ENCODE peak calls at places on chromosomes 12 and 14, in ten cellular contexts. E, H, N, M, Z, Y, T, K, S and J are unnamed samples.

GRCh38 chr12:58529897-58530296 is 390.4 kb downstream of the LRIG3 start:
- DNase-seq in E (peak), H (no peak), N (peak), M (no peak), Z (peak), Y (no peak), T (peak), K (no peak), S (no peak), J (no peak)

GRCh38 chr12:131701705-131702572 is 9.0 kb upstream of the SFSWAP start:
- DNase-seq in E (no peak), H (peak), N (no peak), M (no peak), Z (no peak), Y (no peak), T (no peak), K (no peak), S (no peak), J (no peak)

GRCh38 chr12:116188581-116188980 is 88.9 kb downstream of the MED13L start:
- DNase-seq in E (no peak), H (no peak), N (no peak), M (no peak), Z (no peak), Y (no peak), T (no peak), K (no peak), S (no peak), J (no peak)

GRCh38 chr12:110937104-110937641 is 16.8 kb upstream of the MYL2 start:
- DNase-seq in E (peak), H (peak), N (no peak), M (peak), Z (peak), Y (peak), T (no peak), K (peak), S (no peak), J (no peak)

GRCh38 chr12:98440165-98440581 is 75.2 kb upstream of the TMPO start:
- DNase-seq in E (peak), H (no peak), N (peak), M (peak), Z (peak), Y (no peak), T (peak), K (peak), S (no peak), J (no peak)

GRCh38 chr12:57085999-57086950 is 2.6 kb upstream of the NAB2 start:
- DNase-seq in E (peak), H (peak), N (no peak), M (peak), Z (peak), Y (peak), T (no peak), K (peak), S (no peak), J (no peak)

GRCh38 chr12:64780220-64780530 is 21.0 kb upstream of the GNS start:
- DNase-seq in E (no peak), H (no peak), N (no peak), M (no peak), Z (no peak), Y (no peak), T (no peak), K (no peak), S (no peak), J (no peak)

GRCh38 chr14:41280745-41281144 is 325.9 kb upstream of the LRFN5 start:
- DNase-seq in E (no peak), H (no peak), N (no peak), M (no peak), Z (no peak), Y (no peak), T (no peak), K (peak), S (no peak), J (no peak)

GRCh38 chr14:89337912-89338311 is 79.1 kb downstream of the FOXN3 start:
- DNase-seq in E (peak), H (no peak), N (no peak), M (no peak), Z (peak), Y (no peak), T (no peak), K (no peak), S (no peak), J (no peak)

GRCh38 chr14:89339579-89339978 is 77.5 kb downstream of the FOXN3 start:
- DNase-seq in E (no peak), H (no peak), N (no peak), M (no peak), Z (no peak), Y (no peak), T (no peak), K (peak), S (no peak), J (no peak)

GRCh38 chr14:89337161-89337560 is 79.9 kb downstream of the FOXN3 start:
- DNase-seq in E (no peak), H (no peak), N (no peak), M (no peak), Z (no peak), Y (no peak), T (no peak), K (no peak), S (no peak), J (no peak)

GRCh38 chr14:89339158-89339557 is 77.9 kb downstream of the FOXN3 start:
- DNase-seq in E (no peak), H (no peak), N (no peak), M (no peak), Z (no peak), Y (no peak), T (no peak), K (no peak), S (no peak), J (no peak)

GRCh38 chr14:89336338-89336737 is 80.7 kb downstream of the FOXN3 start:
- DNase-seq in E (no peak), H (no peak), N (no peak), M (no peak), Z (no peak), Y (no peak), T (no peak), K (no peak), S (peak), J (no peak)
- TF ChIP-seq CTCF in E (no peak), H (no peak), N (no peak), M (no peak), Z (no peak), Y (no peak), T (no peak), K (peak), S (peak), J (no peak)

GRCh38 chr14:76550534-76550933 is 174.6 kb downstream of the ESRRB start:
- DNase-seq in E (no peak), H (no peak), N (no peak), M (no peak), Z (no peak), Y (no peak), T (no peak), K (no peak), S (no peak), J (no peak)
- TF ChIP-seq CTCF in E (no peak), H (no peak), N (no peak), M (no peak), Z (no peak), Y (no peak), T (no peak), K (no peak), S (no peak), J (no peak)

DNA sequence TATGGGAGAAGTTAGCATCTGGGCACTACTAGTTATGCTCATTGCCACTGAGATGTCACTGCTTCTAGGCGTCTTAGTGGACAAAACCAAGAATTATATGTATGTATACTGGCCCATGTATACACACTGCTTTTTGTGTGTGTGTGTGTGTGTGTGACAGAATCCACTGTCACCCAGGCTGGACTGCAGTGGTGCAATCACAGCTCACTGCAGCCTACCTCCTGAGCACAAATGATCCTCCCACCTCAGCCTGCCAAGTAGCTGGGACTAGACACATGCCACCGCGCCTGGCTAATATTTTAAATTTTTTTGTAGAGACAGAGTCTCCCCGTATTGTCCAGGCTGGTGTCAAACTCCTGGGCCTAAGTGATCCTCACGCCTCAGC is 25.2 kb downstream of the LIMA1 start:
- DNase-seq in E (peak), H (no peak), N (no peak), M (no peak), Z (peak), Y (no peak), T (no peak), K (no peak), S (no peak), J (no peak)
- TF ChIP-seq CTCF in E (no peak), H (no peak), N (no peak), M (no peak), Z (no peak), Y (no peak), T (no peak), K (no peak), S (no peak), J (no peak)

DNA sequence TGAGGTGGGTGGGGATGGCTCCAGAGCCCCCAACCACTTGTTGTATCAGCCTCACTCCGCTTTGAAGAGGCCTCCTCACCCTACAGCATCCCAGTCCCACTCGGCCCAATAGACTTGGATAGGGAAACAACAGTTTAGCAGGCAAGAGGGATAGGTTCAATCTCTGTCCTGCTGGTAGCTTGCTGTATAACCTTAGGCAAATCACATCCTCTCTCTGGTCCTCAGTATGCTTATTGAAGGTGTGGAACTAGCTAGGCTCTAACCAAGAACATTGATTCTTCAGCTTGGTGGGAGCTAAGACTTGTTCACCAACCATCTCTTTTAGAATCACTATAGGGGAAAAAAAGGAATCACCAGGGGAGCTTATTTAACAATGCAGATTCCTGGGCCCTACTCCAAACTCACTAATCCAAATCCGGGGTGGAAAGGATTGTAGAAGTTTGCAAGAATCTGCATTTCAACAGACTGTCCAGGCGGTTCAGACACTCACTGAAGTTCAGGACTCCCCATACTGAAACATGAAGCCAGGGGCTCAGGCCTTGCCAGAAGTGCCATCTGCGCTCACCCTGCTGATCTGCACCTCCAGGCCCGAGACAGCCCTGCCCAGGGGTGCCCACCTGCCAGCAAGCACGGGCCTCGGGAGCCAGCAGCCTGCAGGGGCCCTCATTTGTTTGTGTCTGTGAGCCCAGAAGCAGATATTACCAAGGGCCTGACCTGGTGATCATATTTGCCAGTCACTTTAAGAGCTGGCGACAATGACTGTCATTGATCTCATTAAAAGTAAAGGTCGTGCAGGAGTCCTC is 113.0 kb downstream of the ADCK1 start:
- DNase-seq in E (no peak), H (no peak), N (no peak), M (no peak), Z (no peak), Y (no peak), T (no peak), K (no peak), S (no peak), J (no peak)
- TF ChIP-seq CTCF in E (no peak), H (no peak), N (no peak), M (no peak), Z (no peak), Y (no peak), T (no peak), K (no peak), S (no peak), J (no peak)

GRCh38 chr14:64764641-64765520 is 60.7 kb downstream of the PLEKHG3 start:
- DNase-seq in E (peak), H (peak), N (no peak), M (peak), Z (peak), Y (peak), T (peak), K (peak), S (peak), J (no peak)

GRCh38 chr14:64765740-64766302 is 61.6 kb downstream of the PLEKHG3 start:
- DNase-seq in E (no peak), H (no peak), N (no peak), M (no peak), Z (no peak), Y (no peak), T (no peak), K (no peak), S (no peak), J (no peak)

GRCh38 chr14:64768401-64769095 is 64.3 kb downstream of the PLEKHG3 start:
- DNase-seq in E (no peak), H (no peak), N (no peak), M (no peak), Z (no peak), Y (no peak), T (no peak), K (no peak), S (no peak), J (no peak)

GRCh38 chr14:64767215-64767964 is 63.2 kb downstream of the PLEKHG3 start:
- DNase-seq in E (no peak), H (no peak), N (no peak), M (no peak), Z (no peak), Y (no peak), T (no peak), K (no peak), S (no peak), J (no peak)

GRCh38 chr14:64766430-64767151 is 62.4 kb downstream of the PLEKHG3 start:
- DNase-seq in E (no peak), H (no peak), N (no peak), M (no peak), Z (no peak), Y (no peak), T (no peak), K (no peak), S (no peak), J (no peak)
- TF ChIP-seq CTCF in E (no peak), H (no peak), N (no peak), M (no peak), Z (no peak), Y (no peak), T (no peak), K (no peak), S (no peak), J (no peak)